ENCODE peak calls at places on chromosomes 3 and 15, in seven cellular contexts. One of them, this sample, is unnamed.
A peak's percentile ranks its signal among the peaks of the same experiment; 100 is the strongest.

GRCh38 chr15:67512933-67513714 is 7.8 kb upstream of the C15orf61 start:
- DNase-seq in neural progenitor cell: no peak
- DNase-seq in heart right ventricle: no peak
- DNase-seq in substantia nigra: no peak
- DNase-seq in stomach: no peak
- DNase-seq in uterus: no peak
- DNase-seq in right atrium auricular region: no peak
- DNase-seq in this sample: no peak

GRCh38 chr15:62647195-62647865 is 395.2 kb upstream of the TPM1 start:
- DNase-seq in substantia nigra: no peak
- DNase-seq in right atrium auricular region: no peak
- DNase-seq in heart right ventricle: no peak
- DNase-seq in uterus: no peak
- DNase-seq in neural progenitor cell: no peak
- DNase-seq in stomach: peak; percentile 55
- DNase-seq in this sample: no peak

GRCh38 chr3:164174049-164174448 is 904.2 kb downstream of the SI start:
- DNase-seq in neural progenitor cell: no peak
- DNase-seq in uterus: no peak
- DNase-seq in right atrium auricular region: no peak
- DNase-seq in substantia nigra: no peak
- DNase-seq in heart right ventricle: no peak
- DNase-seq in stomach: no peak
- DNase-seq in this sample: no peak

GRCh38 chr3:50264964-50265485 is 3.9 kb upstream of the SEMA3B start:
- DNase-seq in substantia nigra: no peak
- DNase-seq in right atrium auricular region: no peak
- DNase-seq in uterus: no peak
- DNase-seq in heart right ventricle: peak; percentile 21
- DNase-seq in stomach: no peak
- DNase-seq in neural progenitor cell: no peak
- DNase-seq in this sample: no peak

GRCh38 chr3:129023909-129024308 is 22.8 kb downstream of the EFCC1 start:
- DNase-seq in right atrium auricular region: no peak
- DNase-seq in neural progenitor cell: no peak
- DNase-seq in stomach: no peak
- DNase-seq in heart right ventricle: no peak
- DNase-seq in substantia nigra: no peak
- DNase-seq in uterus: no peak
- DNase-seq in this sample: peak; percentile 3

GRCh38 chr15:48800811-48801460 is 9.9 kb downstream of the CEP152 start:
- DNase-seq in substantia nigra: no peak
- DNase-seq in heart right ventricle: no peak
- DNase-seq in right atrium auricular region: no peak
- DNase-seq in neural progenitor cell: no peak
- DNase-seq in uterus: no peak
- DNase-seq in stomach: no peak
- DNase-seq in this sample: no peak

GRCh38 chr3:176174060-176174459 is 1023.2 kb downstream of the TBL1XR1 start:
- DNase-seq in substantia nigra: no peak
- DNase-seq in uterus: no peak
- DNase-seq in heart right ventricle: no peak
- DNase-seq in right atrium auricular region: no peak
- DNase-seq in stomach: no peak
- DNase-seq in neural progenitor cell: no peak
- DNase-seq in this sample: no peak

GRCh38 chr3:13133011-13133410 is 59.8 kb upstream of the IQSEC1 start:
- DNase-seq in heart right ventricle: no peak
- DNase-seq in right atrium auricular region: no peak
- DNase-seq in neural progenitor cell: no peak
- DNase-seq in substantia nigra: no peak
- DNase-seq in stomach: no peak
- DNase-seq in uterus: no peak
- DNase-seq in this sample: no peak

GRCh38 chr3:32002536-32003368 is 21.2 kb downstream of the ZNF860 start:
- DNase-seq in substantia nigra: no peak
- DNase-seq in neural progenitor cell: no peak
- DNase-seq in stomach: no peak
- DNase-seq in uterus: no peak
- DNase-seq in right atrium auricular region: no peak
- DNase-seq in heart right ventricle: no peak
- DNase-seq in this sample: no peak

GRCh38 chr3:42701371-42702065 is 1.1 kb downstream of the HHATL start:
- DNase-seq in uterus: no peak
- DNase-seq in heart right ventricle: peak; percentile 82
- DNase-seq in right atrium auricular region: peak; percentile 68
- DNase-seq in substantia nigra: peak; percentile 48
- DNase-seq in stomach: peak; percentile 54
- DNase-seq in neural progenitor cell: peak; percentile 90
- DNase-seq in this sample: peak; percentile 90

GRCh38 chr3:150015906-150016305 is 45.2 kb upstream of the PFN2 start:
- DNase-seq in stomach: no peak
- DNase-seq in right atrium auricular region: no peak
- DNase-seq in uterus: no peak
- DNase-seq in heart right ventricle: no peak
- DNase-seq in substantia nigra: no peak
- DNase-seq in neural progenitor cell: no peak
- DNase-seq in this sample: no peak

GRCh38 chr3:19891740-19892139 is 42.3 kb downstream of the EFHB start:
- DNase-seq in heart right ventricle: no peak
- DNase-seq in neural progenitor cell: no peak
- DNase-seq in substantia nigra: no peak
- DNase-seq in stomach: no peak
- DNase-seq in uterus: no peak
- DNase-seq in right atrium auricular region: no peak
- DNase-seq in this sample: no peak

GRCh38 chr3:60240558-60240957 is 1010.7 kb downstream of the FHIT start:
- DNase-seq in neural progenitor cell: peak; percentile 27
- DNase-seq in right atrium auricular region: no peak
- DNase-seq in uterus: no peak
- DNase-seq in stomach: no peak
- DNase-seq in substantia nigra: no peak
- DNase-seq in heart right ventricle: no peak
- DNase-seq in this sample: no peak

GRCh38 chr15:27250223-27250622 is 279.2 kb downstream of the GABRG3 start:
- DNase-seq in substantia nigra: no peak
- DNase-seq in stomach: no peak
- DNase-seq in uterus: no peak
- DNase-seq in right atrium auricular region: no peak
- DNase-seq in heart right ventricle: no peak
- DNase-seq in neural progenitor cell: no peak
- DNase-seq in this sample: no peak

GRCh38 chr3:101973163-101973505 is 123.8 kb downstream of the NFKBIZ start:
- DNase-seq in stomach: no peak
- DNase-seq in substantia nigra: no peak
- DNase-seq in uterus: no peak
- DNase-seq in right atrium auricular region: no peak
- DNase-seq in neural progenitor cell: no peak
- DNase-seq in heart right ventricle: no peak
- DNase-seq in this sample: no peak

GRCh38 chr3:105274958-105275357 is 91.8 kb upstream of the ALCAM start:
- DNase-seq in stomach: no peak
- DNase-seq in substantia nigra: no peak
- DNase-seq in right atrium auricular region: no peak
- DNase-seq in uterus: no peak
- DNase-seq in neural progenitor cell: no peak
- DNase-seq in heart right ventricle: no peak
- DNase-seq in this sample: no peak

GRCh38 chr15:35929740-35930444 is 383.9 kb upstream of the DPH6 start:
- DNase-seq in right atrium auricular region: no peak
- DNase-seq in stomach: no peak
- DNase-seq in substantia nigra: no peak
- DNase-seq in heart right ventricle: no peak
- DNase-seq in neural progenitor cell: no peak
- DNase-seq in uterus: no peak
- DNase-seq in this sample: no peak

GRCh38 chr3:94716326-94717018 is 653.6 kb downstream of the NSUN3 start:
- DNase-seq in neural progenitor cell: no peak
- DNase-seq in substantia nigra: no peak
- DNase-seq in right atrium auricular region: no peak
- DNase-seq in heart right ventricle: no peak
- DNase-seq in uterus: no peak
- DNase-seq in stomach: peak; percentile 37
- DNase-seq in this sample: no peak

GRCh38 chr3:131083190-131083863 is 56.6 kb downstream of the NEK11 start:
- DNase-seq in right atrium auricular region: no peak
- DNase-seq in neural progenitor cell: peak; percentile 67
- DNase-seq in uterus: no peak
- DNase-seq in heart right ventricle: peak; percentile 55
- DNase-seq in stomach: peak; percentile 34
- DNase-seq in substantia nigra: peak; percentile 65
- DNase-seq in this sample: peak; percentile 69

GRCh38 chr3:123656241-123656640 is 71.4 kb upstream of the HACD2 start:
- DNase-seq in substantia nigra: no peak
- DNase-seq in stomach: no peak
- DNase-seq in heart right ventricle: no peak
- DNase-seq in neural progenitor cell: no peak
- DNase-seq in uterus: no peak
- DNase-seq in right atrium auricular region: no peak
- DNase-seq in this sample: no peak

GRCh38 chr3:123657578-123657977 is 72.7 kb upstream of the HACD2 start:
- DNase-seq in heart right ventricle: no peak
- DNase-seq in right atrium auricular region: no peak
- DNase-seq in neural progenitor cell: no peak
- DNase-seq in uterus: no peak
- DNase-seq in stomach: no peak
- DNase-seq in substantia nigra: no peak
- DNase-seq in this sample: no peak

GRCh38 chr3:123658118-123658859 is 73.4 kb upstream of the HACD2 start:
- DNase-seq in neural progenitor cell: no peak
- DNase-seq in right atrium auricular region: peak; percentile 73
- DNase-seq in stomach: peak; percentile 61
- DNase-seq in substantia nigra: no peak
- DNase-seq in heart right ventricle: no peak
- DNase-seq in uterus: peak; percentile 83
- DNase-seq in this sample: peak; percentile 77

GRCh38 chr3:123656691-123657090 is 71.8 kb upstream of the HACD2 start:
- DNase-seq in substantia nigra: no peak
- DNase-seq in stomach: no peak
- DNase-seq in heart right ventricle: no peak
- DNase-seq in uterus: no peak
- DNase-seq in neural progenitor cell: peak; percentile 7
- DNase-seq in right atrium auricular region: no peak
- DNase-seq in this sample: no peak

DNA sequence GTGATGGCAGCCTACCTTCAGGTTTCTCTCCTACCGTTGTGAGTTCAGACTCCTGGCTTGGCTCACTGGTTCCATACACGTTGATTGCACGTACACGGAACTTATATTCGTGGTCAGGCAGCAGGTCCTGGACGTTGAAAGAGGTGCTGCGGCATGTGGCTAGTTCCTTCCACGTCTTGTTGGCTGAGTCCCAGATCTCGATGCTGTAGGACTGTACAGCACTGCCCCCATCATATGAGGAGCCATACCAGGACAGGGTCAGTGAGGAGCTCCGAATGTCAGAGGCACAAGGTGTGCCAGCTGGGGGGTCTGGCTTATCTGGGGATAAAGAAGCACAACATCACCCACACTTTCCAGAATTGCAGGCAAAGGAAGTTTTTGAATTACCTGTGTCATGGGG is 72.3 kb upstream of the HACD2 start:
- DNase-seq in uterus: no peak
- DNase-seq in substantia nigra: no peak
- DNase-seq in stomach: no peak
- DNase-seq in right atrium auricular region: no peak
- DNase-seq in heart right ventricle: no peak
- DNase-seq in neural progenitor cell: no peak
- DNase-seq in this sample: no peak
- H3K27ac ChIP-seq in uterus: peak overlapping the region; percentile 96
- H3K27ac ChIP-seq in substantia nigra: no peak overlapping the region
- H3K27ac ChIP-seq in stomach: peak overlapping the region; percentile 83
- H3K27ac ChIP-seq in right atrium auricular region: no peak overlapping the region
- H3K27ac ChIP-seq in heart right ventricle: no peak overlapping the region
- H3K27ac ChIP-seq in neural progenitor cell: no peak overlapping the region
- H3K27ac ChIP-seq in this sample: no peak overlapping the region

DNA sequence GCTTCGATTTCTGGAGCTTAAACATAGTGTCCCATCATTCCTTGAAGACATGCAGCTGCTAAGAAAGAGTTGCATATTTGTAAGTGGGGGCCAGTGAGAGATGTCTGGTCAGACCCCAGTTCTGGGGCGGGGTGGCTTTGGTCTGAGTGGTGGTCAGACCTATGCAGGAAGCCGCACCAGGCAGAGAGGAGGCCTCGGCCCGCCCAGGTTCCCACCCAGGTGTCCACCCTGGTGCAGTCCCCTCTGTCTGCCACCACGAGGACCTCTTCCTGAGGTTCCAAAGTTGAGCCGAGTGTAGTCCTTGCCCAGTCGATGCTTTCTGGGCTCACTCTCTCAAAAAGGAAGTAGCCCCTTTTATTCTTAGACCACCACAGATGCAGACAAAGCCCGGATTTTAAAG is 122.6 kb upstream of the DLG1 start:
- DNase-seq in right atrium auricular region: no peak
- DNase-seq in substantia nigra: no peak
- DNase-seq in stomach: no peak
- DNase-seq in uterus: no peak
- DNase-seq in heart right ventricle: no peak
- DNase-seq in neural progenitor cell: no peak
- DNase-seq in this sample: no peak
- H3K27ac ChIP-seq in right atrium auricular region: peak overlapping the region; percentile 68
- H3K27ac ChIP-seq in substantia nigra: no peak overlapping the region
- H3K27ac ChIP-seq in stomach: no peak overlapping the region
- H3K27ac ChIP-seq in uterus: no peak overlapping the region
- H3K27ac ChIP-seq in heart right ventricle: peak overlapping the region; percentile 62
- H3K27ac ChIP-seq in neural progenitor cell: no peak overlapping the region
- H3K27ac ChIP-seq in this sample: peak overlapping the region; percentile 84

DNA sequence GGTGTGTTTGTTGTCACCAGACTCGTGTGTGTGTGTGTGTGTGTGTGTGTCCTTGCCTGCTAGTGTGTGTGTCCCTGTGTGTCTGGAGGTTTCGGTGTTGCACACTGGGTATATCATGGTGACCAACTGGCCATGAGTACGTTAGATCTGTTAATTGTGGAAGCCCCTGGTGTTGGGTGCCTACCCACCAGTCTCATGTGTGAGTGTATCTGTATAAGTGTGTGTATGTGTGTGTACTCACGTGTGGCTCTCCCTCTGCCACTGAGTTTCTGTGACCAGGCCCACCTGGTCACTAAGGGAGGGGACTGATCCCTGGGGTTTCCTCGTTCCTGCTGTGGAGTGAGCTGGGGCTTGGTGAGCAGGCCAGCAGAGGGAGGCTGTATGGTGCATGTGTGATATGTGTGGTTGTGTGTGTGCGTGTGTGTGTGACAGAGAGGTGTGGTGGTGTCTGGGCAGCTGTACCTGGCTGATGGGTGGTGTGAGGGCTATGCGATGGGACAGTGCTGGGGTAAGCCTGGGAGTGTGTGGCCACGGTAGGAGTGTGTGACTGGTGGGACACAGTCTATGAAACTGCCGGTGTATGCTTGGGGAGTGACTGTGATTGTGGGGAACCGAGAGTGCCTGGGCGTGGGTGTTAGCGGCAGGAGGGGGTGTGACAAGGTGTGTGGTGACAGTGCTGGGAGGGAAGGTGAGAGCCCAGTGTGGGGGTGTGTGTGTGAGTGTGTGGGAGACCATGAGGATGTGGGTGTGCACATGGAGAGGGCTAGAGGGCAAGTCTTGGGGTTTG is 1.9 kb downstream of the PRKCD start:
- DNase-seq in uterus: no peak
- DNase-seq in right atrium auricular region: no peak
- DNase-seq in heart right ventricle: no peak
- DNase-seq in substantia nigra: no peak
- DNase-seq in stomach: peak; percentile 45
- DNase-seq in neural progenitor cell: no peak
- DNase-seq in this sample: no peak
- H3K27ac ChIP-seq in uterus: no peak overlapping the region
- H3K27ac ChIP-seq in right atrium auricular region: peak overlapping the region; percentile 92
- H3K27ac ChIP-seq in heart right ventricle: peak overlapping the region; percentile 77
- H3K27ac ChIP-seq in substantia nigra: no peak overlapping the region
- H3K27ac ChIP-seq in stomach: peak overlapping the region; percentile 96
- H3K27ac ChIP-seq in neural progenitor cell: no peak overlapping the region
- H3K27ac ChIP-seq in this sample: no peak overlapping the region

GRCh38 chr15:73950479-73951043 is 24.3 kb downstream of the LOXL1 start:
- DNase-seq in substantia nigra: no peak
- DNase-seq in uterus: no peak
- DNase-seq in stomach: no peak
- DNase-seq in neural progenitor cell: no peak
- DNase-seq in right atrium auricular region: no peak
- DNase-seq in heart right ventricle: no peak
- DNase-seq in this sample: no peak
- H3K27ac ChIP-seq in substantia nigra: peak overlapping the region; percentile 77
- H3K27ac ChIP-seq in uterus: peak overlapping the region; percentile 95
- H3K27ac ChIP-seq in stomach: peak overlapping the region; percentile 90
- H3K27ac ChIP-seq in neural progenitor cell: no peak overlapping the region
- H3K27ac ChIP-seq in right atrium auricular region: peak overlapping the region; percentile 90
- H3K27ac ChIP-seq in heart right ventricle: peak overlapping the region; percentile 87
- H3K27ac ChIP-seq in this sample: peak overlapping the region; percentile 98

This sample was measured in heart left ventricle.